ENCODE peak calls at places on chromosomes 13 and 19, in eight cellular contexts. One of them, this sample, is unnamed.
A peak's percentile ranks its signal among the peaks of the same experiment; 100 is the strongest.

GRCh38 chr13:45718063-45718462 is 15.9 kb downstream of the CBY2 start:
- DNase-seq in testis: no peak
- DNase-seq in osteoblast: no peak
- DNase-seq in uterus: no peak
- DNase-seq in MM.1S: peak; percentile 35
- DNase-seq in CD4-positive, alpha-beta T cell: no peak
- DNase-seq in GM23338: peak; percentile 85
- DNase-seq in CD8-positive, alpha-beta T cell: no peak
- DNase-seq in this sample: no peak

GRCh38 chr13:33229446-33230177 is 55.9 kb downstream of the STARD13 start:
- DNase-seq in uterus: no peak
- DNase-seq in MM.1S: no peak
- DNase-seq in testis: no peak
- DNase-seq in CD4-positive, alpha-beta T cell: no peak
- DNase-seq in CD8-positive, alpha-beta T cell: no peak
- DNase-seq in GM23338: no peak
- DNase-seq in osteoblast: no peak
- DNase-seq in this sample: peak; percentile 36

GRCh38 chr19:57682226-57682766 is 519 bp downstream of the ZNF551 start:
- DNase-seq in MM.1S: no peak
- DNase-seq in GM23338: no peak
- DNase-seq in uterus: no peak
- DNase-seq in testis: no peak
- DNase-seq in osteoblast: peak; percentile 56
- DNase-seq in CD4-positive, alpha-beta T cell: no peak
- DNase-seq in CD8-positive, alpha-beta T cell: no peak
- DNase-seq in this sample: no peak

GRCh38 chr13:44879452-44880058 is 109.7 kb downstream of the NUFIP1 start:
- DNase-seq in uterus: no peak
- DNase-seq in osteoblast: peak; percentile 79
- DNase-seq in CD8-positive, alpha-beta T cell: no peak
- DNase-seq in GM23338: peak; percentile 51
- DNase-seq in CD4-positive, alpha-beta T cell: no peak
- DNase-seq in MM.1S: no peak
- DNase-seq in testis: no peak
- DNase-seq in this sample: no peak

GRCh38 chr19:1837625-1838105 is 10.6 kb downstream of the REXO1 start:
- DNase-seq in testis: no peak
- DNase-seq in uterus: no peak
- DNase-seq in CD4-positive, alpha-beta T cell: peak; percentile 54
- DNase-seq in MM.1S: no peak
- DNase-seq in CD8-positive, alpha-beta T cell: peak; percentile 60
- DNase-seq in osteoblast: peak; percentile 99
- DNase-seq in GM23338: peak; percentile 82
- DNase-seq in this sample: no peak

GRCh38 chr19:46878613-46879375 is 18.0 kb downstream of the ARHGAP35 start:
- DNase-seq in MM.1S: no peak
- DNase-seq in osteoblast: peak; percentile 81
- DNase-seq in testis: no peak
- DNase-seq in uterus: peak; percentile 32
- DNase-seq in CD8-positive, alpha-beta T cell: no peak
- DNase-seq in GM23338: no peak
- DNase-seq in CD4-positive, alpha-beta T cell: no peak
- DNase-seq in this sample: no peak

GRCh38 chr19:8607386-8607785 is 3.1 kb downstream of the ADAMTS10 start:
- DNase-seq in CD4-positive, alpha-beta T cell: no peak
- DNase-seq in MM.1S: no peak
- DNase-seq in CD8-positive, alpha-beta T cell: no peak
- DNase-seq in GM23338: no peak
- DNase-seq in osteoblast: peak; percentile 99
- DNase-seq in uterus: no peak
- DNase-seq in testis: peak; percentile 27
- DNase-seq in this sample: peak; percentile 49

GRCh38 chr13:98890186-98890585 is 87.7 kb downstream of the DOCK9 start:
- DNase-seq in CD4-positive, alpha-beta T cell: no peak
- DNase-seq in GM23338: no peak
- DNase-seq in uterus: peak; percentile 62
- DNase-seq in osteoblast: peak; percentile 72
- DNase-seq in CD8-positive, alpha-beta T cell: no peak
- DNase-seq in MM.1S: no peak
- DNase-seq in testis: no peak
- DNase-seq in this sample: no peak

GRCh38 chr13:35716644-35717170 is 240.2 kb upstream of the MAB21L1 start:
- DNase-seq in CD8-positive, alpha-beta T cell: no peak
- DNase-seq in osteoblast: no peak
- DNase-seq in GM23338: no peak
- DNase-seq in CD4-positive, alpha-beta T cell: no peak
- DNase-seq in MM.1S: no peak
- DNase-seq in testis: no peak
- DNase-seq in uterus: no peak
- DNase-seq in this sample: no peak

GRCh38 chr19:17214531-17215124 is 529 bp upstream of the USE1 start:
- DNase-seq in osteoblast: peak; percentile 59
- DNase-seq in MM.1S: no peak
- DNase-seq in GM23338: peak; percentile 56
- DNase-seq in testis: no peak
- DNase-seq in CD8-positive, alpha-beta T cell: no peak
- DNase-seq in uterus: no peak
- DNase-seq in CD4-positive, alpha-beta T cell: no peak
- DNase-seq in this sample: no peak

GRCh38 chr13:46648166-46648607 is 95.2 kb downstream of the LRCH1 start:
- DNase-seq in testis: no peak
- DNase-seq in MM.1S: peak; percentile 68
- DNase-seq in CD4-positive, alpha-beta T cell: peak; percentile 4
- DNase-seq in uterus: no peak
- DNase-seq in osteoblast: no peak
- DNase-seq in GM23338: peak; percentile 65
- DNase-seq in CD8-positive, alpha-beta T cell: no peak
- DNase-seq in this sample: no peak

GRCh38 chr13:96835591-96835990 is 158.7 kb downstream of the OXGR1 start:
- DNase-seq in CD8-positive, alpha-beta T cell: no peak
- DNase-seq in osteoblast: no peak
- DNase-seq in GM23338: no peak
- DNase-seq in MM.1S: no peak
- DNase-seq in testis: no peak
- DNase-seq in CD4-positive, alpha-beta T cell: no peak
- DNase-seq in uterus: no peak
- DNase-seq in this sample: no peak

GRCh38 chr13:31242935-31243334 is 43.2 kb downstream of the B3GLCT start:
- DNase-seq in CD4-positive, alpha-beta T cell: no peak
- DNase-seq in testis: no peak
- DNase-seq in CD8-positive, alpha-beta T cell: no peak
- DNase-seq in GM23338: no peak
- DNase-seq in MM.1S: no peak
- DNase-seq in uterus: no peak
- DNase-seq in osteoblast: no peak
- DNase-seq in this sample: no peak

GRCh38 chr13:45492538-45492937 is 27.8 kb downstream of the COG3 start:
- DNase-seq in uterus: no peak
- DNase-seq in CD8-positive, alpha-beta T cell: no peak
- DNase-seq in osteoblast: peak; percentile 72
- DNase-seq in testis: no peak
- DNase-seq in GM23338: no peak
- DNase-seq in MM.1S: no peak
- DNase-seq in CD4-positive, alpha-beta T cell: no peak
- DNase-seq in this sample: no peak

GRCh38 chr19:35911790-35912189 is 3.7 kb upstream of the TYROBP start:
- DNase-seq in osteoblast: no peak
- DNase-seq in uterus: no peak
- DNase-seq in GM23338: no peak
- DNase-seq in CD8-positive, alpha-beta T cell: no peak
- DNase-seq in CD4-positive, alpha-beta T cell: no peak
- DNase-seq in testis: no peak
- DNase-seq in MM.1S: no peak
- DNase-seq in this sample: no peak

DNA sequence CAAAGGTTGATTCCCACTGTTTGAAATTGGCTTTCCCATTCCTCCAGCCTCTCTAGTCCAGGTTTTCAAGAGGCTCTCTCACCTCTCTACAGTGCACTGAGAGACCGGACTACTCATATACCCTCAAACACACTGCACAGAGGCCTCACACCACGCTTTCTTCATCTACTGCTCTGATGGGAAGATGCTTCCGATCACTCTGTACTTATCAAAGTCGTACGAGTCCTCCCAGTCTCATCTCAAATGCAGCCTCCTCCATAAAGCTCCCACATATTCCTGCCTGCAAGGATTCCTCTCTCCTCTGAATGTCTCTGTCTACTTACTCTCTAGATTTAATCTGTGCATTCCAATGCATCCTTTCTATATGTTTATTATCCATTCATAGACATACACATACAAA is 164.4 kb downstream of the EFNB2 start:
- DNase-seq in testis: no peak
- DNase-seq in uterus: no peak
- DNase-seq in CD8-positive, alpha-beta T cell: no peak
- DNase-seq in CD4-positive, alpha-beta T cell: no peak
- DNase-seq in osteoblast: no peak
- DNase-seq in GM23338: no peak
- DNase-seq in MM.1S: no peak
- DNase-seq in this sample: no peak
- TF ChIP-seq CTCF in testis: no peak
- TF ChIP-seq CTCF in uterus: no peak
- TF ChIP-seq CTCF in CD8-positive, alpha-beta T cell: no peak
- TF ChIP-seq CTCF in CD4-positive, alpha-beta T cell: no peak
- TF ChIP-seq CTCF in osteoblast: no peak
- TF ChIP-seq CTCF in GM23338: no peak
- TF ChIP-seq CTCF in MM.1S: no peak
- TF ChIP-seq CTCF in this sample: no peak

GRCh38 chr19:14474827-14475226 is 327 bp downstream of the PTGER1 start:
- DNase-seq in CD8-positive, alpha-beta T cell: no peak
- DNase-seq in osteoblast: peak; percentile 87
- DNase-seq in uterus: no peak
- DNase-seq in CD4-positive, alpha-beta T cell: no peak
- DNase-seq in MM.1S: no peak
- DNase-seq in testis: no peak
- DNase-seq in GM23338: no peak
- DNase-seq in this sample: no peak
- H3K27ac ChIP-seq in CD8-positive, alpha-beta T cell: no peak overlapping the region
- H3K27ac ChIP-seq in osteoblast: no peak overlapping the region
- H3K27ac ChIP-seq in uterus: peak overlapping the region; percentile 2
- H3K27ac ChIP-seq in CD4-positive, alpha-beta T cell: no peak overlapping the region
- H3K27ac ChIP-seq in MM.1S: no peak overlapping the region
- H3K27ac ChIP-seq in testis: no peak overlapping the region
- H3K27ac ChIP-seq in GM23338: no peak overlapping the region
- H3K27ac ChIP-seq in this sample: no peak overlapping the region

DNA sequence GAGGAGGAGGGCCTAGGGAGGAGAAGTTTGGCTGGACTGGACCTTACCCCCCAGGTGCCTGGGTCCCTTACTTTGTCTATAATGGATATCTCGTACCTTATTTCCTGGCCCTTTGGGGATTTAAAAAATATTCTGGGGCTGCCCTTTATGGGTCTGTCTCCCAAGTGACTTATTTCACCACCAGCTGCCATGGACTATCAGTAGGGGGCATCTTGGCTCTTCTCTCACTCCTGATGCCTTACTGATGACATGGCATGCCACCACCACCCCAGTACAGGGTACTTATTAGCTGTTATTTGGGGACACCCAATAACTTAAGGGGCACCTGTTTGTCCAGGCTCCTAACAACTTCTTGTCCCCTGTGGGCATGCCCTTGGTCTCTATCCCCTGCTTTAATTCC is 38.0 kb downstream of the NFIX start:
- DNase-seq in CD4-positive, alpha-beta T cell: no peak
- DNase-seq in osteoblast: peak; percentile 53
- DNase-seq in testis: no peak
- DNase-seq in MM.1S: no peak
- DNase-seq in uterus: no peak
- DNase-seq in CD8-positive, alpha-beta T cell: no peak
- DNase-seq in GM23338: no peak
- DNase-seq in this sample: no peak
- TF ChIP-seq CTCF in CD4-positive, alpha-beta T cell: no peak
- TF ChIP-seq CTCF in osteoblast: peak; percentile 35
- TF ChIP-seq CTCF in testis: no peak
- TF ChIP-seq CTCF in MM.1S: no peak
- TF ChIP-seq CTCF in uterus: no peak
- TF ChIP-seq CTCF in CD8-positive, alpha-beta T cell: no peak
- TF ChIP-seq CTCF in GM23338: peak; percentile 7
- TF ChIP-seq CTCF in this sample: peak; percentile 18

GRCh38 chr13:52411629-52412028 is 5.7 kb upstream of the THSD1 start:
- DNase-seq in GM23338: no peak
- DNase-seq in CD8-positive, alpha-beta T cell: no peak
- DNase-seq in MM.1S: no peak
- DNase-seq in osteoblast: peak; percentile 97
- DNase-seq in testis: no peak
- DNase-seq in uterus: no peak
- DNase-seq in CD4-positive, alpha-beta T cell: no peak
- DNase-seq in this sample: no peak

GRCh38 chr13:52414051-52414450 is 8.1 kb upstream of the THSD1 start:
- DNase-seq in MM.1S: no peak
- DNase-seq in osteoblast: no peak
- DNase-seq in CD8-positive, alpha-beta T cell: no peak
- DNase-seq in GM23338: no peak
- DNase-seq in testis: no peak
- DNase-seq in CD4-positive, alpha-beta T cell: no peak
- DNase-seq in uterus: no peak
- DNase-seq in this sample: no peak

GRCh38 chr13:52414963-52415362 is 9.0 kb upstream of the THSD1 start:
- DNase-seq in CD8-positive, alpha-beta T cell: no peak
- DNase-seq in testis: no peak
- DNase-seq in CD4-positive, alpha-beta T cell: no peak
- DNase-seq in GM23338: no peak
- DNase-seq in MM.1S: no peak
- DNase-seq in uterus: no peak
- DNase-seq in osteoblast: peak; percentile 84
- DNase-seq in this sample: no peak

GRCh38 chr13:52406629-52407028 is 657 bp upstream of the THSD1 start:
- DNase-seq in GM23338: no peak
- DNase-seq in MM.1S: no peak
- DNase-seq in uterus: no peak
- DNase-seq in testis: no peak
- DNase-seq in CD4-positive, alpha-beta T cell: no peak
- DNase-seq in osteoblast: no peak
- DNase-seq in CD8-positive, alpha-beta T cell: no peak
- DNase-seq in this sample: no peak

GRCh38 chr13:52412128-52412527 is 6.2 kb upstream of the THSD1 start:
- DNase-seq in MM.1S: no peak
- DNase-seq in CD4-positive, alpha-beta T cell: no peak
- DNase-seq in uterus: no peak
- DNase-seq in GM23338: no peak
- DNase-seq in CD8-positive, alpha-beta T cell: no peak
- DNase-seq in osteoblast: no peak
- DNase-seq in testis: no peak
- DNase-seq in this sample: no peak
- H3K27ac ChIP-seq in MM.1S: no peak overlapping the region
- H3K27ac ChIP-seq in CD4-positive, alpha-beta T cell: no peak overlapping the region
- H3K27ac ChIP-seq in uterus: no peak overlapping the region
- H3K27ac ChIP-seq in GM23338: no peak overlapping the region
- H3K27ac ChIP-seq in CD8-positive, alpha-beta T cell: no peak overlapping the region
- H3K27ac ChIP-seq in osteoblast: peak overlapping the region; percentile 72
- H3K27ac ChIP-seq in testis: no peak overlapping the region
- H3K27ac ChIP-seq in this sample: no peak overlapping the region